ENCODE peak calls at places on chromosomes 5 and 9, in eight cellular contexts. H, A, L, G, R, N, X and Y are unnamed samples.

GRCh38 chr5:52922384-52922783 is 66.8 kb upstream of the ITGA2 start:
- DNase-seq in A (peak), N (no peak), R (no peak), G (no peak), X (peak), H (peak), L (no peak), Y (peak)

GRCh38 chr5:62475072-62475471 is 62.5 kb downstream of the IPO11 start:
- DNase-seq in L (no peak), R (no peak), G (no peak), A (peak), X (peak), N (no peak), H (no peak), Y (no peak)

GRCh38 chr5:127320032-127320945 is 29.7 kb downstream of the MEGF10 start:
- DNase-seq in L (no peak), A (no peak), X (no peak), H (no peak), G (no peak), N (no peak), R (no peak), Y (no peak)

GRCh38 chr5:31614147-31615030 is 24.5 kb upstream of the PDZD2 start:
- DNase-seq in X (no peak), H (no peak), N (no peak), G (no peak), L (no peak), A (no peak), R (no peak), Y (no peak)

GRCh38 chr5:132470596-132470995 is 20.0 kb downstream of the IRF1 start:
- DNase-seq in H (no peak), X (no peak), L (no peak), N (no peak), G (peak), R (peak), A (no peak), Y (no peak)

GRCh38 chr5:175921066-175921730 is 46.9 kb downstream of the THOC3 start:
- DNase-seq in R (no peak), X (no peak), A (no peak), L (no peak), H (no peak), G (no peak), N (no peak), Y (no peak)

GRCh38 chr5:112417931-112418358 is 1.1 kb downstream of the EPB41L4A start:
- DNase-seq in L (peak), G (peak), R (peak), N (peak), X (no peak), A (no peak), H (no peak), Y (no peak)

GRCh38 chr9:89304479-89305188 is 6.4 kb upstream of the CKS2 start:
- DNase-seq in G (no peak), R (no peak), X (no peak), N (no peak), A (no peak), L (no peak), H (no peak), Y (no peak)

GRCh38 chr9:134420281-134420835 is 94.1 kb downstream of the RXRA start:
- DNase-seq in L (no peak), R (no peak), A (no peak), X (no peak), N (no peak), H (no peak), G (no peak), Y (no peak)

GRCh38 chr5:40202852-40203440 is 476.8 kb upstream of the PTGER4 start:
- DNase-seq in L (no peak), A (no peak), X (no peak), R (no peak), N (no peak), H (no peak), G (no peak), Y (no peak)

GRCh38 chr9:93990448-93990847 is 35.3 kb upstream of the BARX1 start:
- DNase-seq in G (no peak), R (no peak), N (no peak), X (no peak), A (no peak), H (no peak), L (no peak), Y (no peak)

GRCh38 chr5:116097301-116097700 is 12.5 kb downstream of the COMMD10 start:
- DNase-seq in H (no peak), L (no peak), R (no peak), N (no peak), A (no peak), X (no peak), G (no peak), Y (no peak)

GRCh38 chr5:540215-541147 is 16.2 kb upstream of the SLC9A3 start:
- DNase-seq in N (no peak), X (no peak), H (no peak), G (peak), A (no peak), L (no peak), R (no peak), Y (no peak)

GRCh38 chr5:78753093-78753531 is 104.5 kb upstream of the LHFPL2 start:
- DNase-seq in L (no peak), A (peak), R (no peak), X (no peak), N (no peak), G (no peak), H (no peak), Y (peak)

GRCh38 chr9:124286292-124286931 is 28.7 kb downstream of the NEK6 start:
- DNase-seq in N (peak), H (peak), A (peak), R (no peak), G (no peak), X (peak), L (no peak), Y (peak)

GRCh38 chr9:95780751-95781150 is 94.7 kb upstream of the ERCC6L2 start:
- DNase-seq in X (no peak), L (no peak), N (no peak), R (no peak), G (no peak), H (no peak), A (no peak), Y (no peak)

GRCh38 chr9:9318959-9319505 is 1293.8 kb downstream of the PTPRD start:
- DNase-seq in H (no peak), R (no peak), X (no peak), A (no peak), L (no peak), N (no peak), G (no peak), Y (no peak)

GRCh38 chr5:178466342-178466741 is 123.9 kb downstream of the COL23A1 start:
- DNase-seq in L (no peak), G (no peak), X (no peak), A (no peak), H (no peak), R (no peak), N (no peak), Y (no peak)

GRCh38 chr9:132311978-132312377 is 42.8 kb downstream of the SETX start:
- DNase-seq in G (no peak), N (no peak), L (no peak), R (no peak), A (peak), H (no peak), X (no peak), Y (no peak)

GRCh38 chr9:123318192-123318591 is 37.8 kb upstream of the CRB2 start:
- DNase-seq in N (peak), H (no peak), X (no peak), L (no peak), G (peak), R (peak), A (no peak), Y (no peak)

GRCh38 chr5:9898319-9898718 is 268.2 kb upstream of the TAS2R1 start:
- DNase-seq in R (no peak), A (peak), L (peak), N (no peak), X (peak), H (peak), G (peak), Y (no peak)

GRCh38 chr5:9105851-9106250 is 440.0 kb downstream of the SEMA5A start:
- DNase-seq in A (peak), L (no peak), G (no peak), X (no peak), H (no peak), N (no peak), R (no peak), Y (no peak)

GRCh38 chr5:113181853-113182490 is 205.4 kb downstream of the DCP2 start:
- DNase-seq in G (no peak), X (no peak), R (no peak), A (no peak), L (no peak), H (no peak), N (no peak), Y (no peak)

GRCh38 chr9:124774131-124774978 is 2.6 kb upstream of the OLFML2A start:
- DNase-seq in R (peak), G (peak), N (peak), H (peak), L (peak), A (peak), X (peak), Y (peak)

GRCh38 chr5:135240781-135241360 is 158.2 kb downstream of the MACROH2A1 start:
- DNase-seq in L (no peak), N (no peak), H (no peak), X (no peak), A (no peak), G (no peak), R (peak), Y (no peak)

GRCh38 chr5:45521067-45521466 is 175.1 kb downstream of the HCN1 start:
- DNase-seq in A (peak), N (no peak), H (no peak), X (peak), R (no peak), G (peak), L (peak), Y (peak)

GRCh38 chr5:61306531-61307195 is 25.4 kb upstream of the ZSWIM6 start:
- DNase-seq in N (peak), X (no peak), A (peak), L (no peak), G (no peak), H (no peak), R (no peak), Y (no peak)

GRCh38 chr5:177495243-177496060 is 2.0 kb downstream of the PDLIM7 start:
- DNase-seq in X (no peak), H (no peak), G (no peak), N (peak), L (peak), R (peak), A (peak), Y (peak)

GRCh38 chr5:124677376-124677998 is 69.0 kb downstream of the ZNF608 start:
- DNase-seq in R (no peak), A (peak), H (no peak), X (no peak), G (peak), L (no peak), N (no peak), Y (no peak)

GRCh38 chr5:59709833-59710232 is 183.7 kb downstream of the PDE4D start:
- DNase-seq in N (no peak), H (no peak), R (no peak), X (no peak), G (no peak), L (no peak), A (peak), Y (no peak)

GRCh38 chr9:86902606-86903460 is 44.5 kb downstream of the GAS1 start:
- DNase-seq in X (no peak), A (no peak), L (no peak), N (no peak), H (no peak), G (no peak), R (no peak), Y (no peak)

GRCh38 chr9:137731216-137731946 is 112.6 kb downstream of the EHMT1 start:
- DNase-seq in R (no peak), L (no peak), A (no peak), H (no peak), N (no peak), G (no peak), X (no peak), Y (no peak)

DNA sequence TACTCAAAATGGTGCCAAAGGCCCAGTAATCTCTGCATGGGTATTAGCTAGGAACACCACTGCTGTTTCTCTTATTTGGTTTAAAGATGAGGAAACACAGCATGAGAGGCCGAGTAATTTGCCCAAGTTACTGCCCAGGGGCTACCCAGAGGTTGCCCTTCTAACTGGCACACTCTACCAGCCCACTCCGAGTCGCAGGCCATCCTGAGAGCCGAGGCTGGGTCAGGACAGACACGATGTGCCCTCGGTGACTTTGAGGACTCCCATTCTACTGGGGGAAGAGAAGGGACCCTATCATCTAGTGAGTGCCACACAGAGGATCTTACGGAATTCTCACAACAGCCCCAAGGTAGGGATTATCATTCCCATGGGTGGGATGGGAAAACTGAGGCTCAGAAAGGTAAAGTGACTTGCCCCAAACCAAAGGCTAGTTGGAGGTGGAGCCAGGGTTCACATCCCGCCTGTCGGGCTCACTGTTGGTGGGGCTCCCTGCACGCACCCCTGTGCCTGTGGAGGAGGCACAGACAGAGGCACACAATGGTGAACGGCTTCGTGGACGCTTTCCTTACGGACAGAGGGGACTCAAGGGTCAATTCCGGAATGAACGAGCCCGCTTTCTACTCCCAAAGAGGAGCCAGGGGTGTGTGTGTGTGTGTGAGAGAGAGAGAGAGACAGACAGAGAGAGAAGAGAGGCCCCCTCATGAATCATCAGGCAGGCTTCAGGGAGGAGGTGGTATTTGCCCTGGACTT is 225.0 kb downstream of the MELK start:
- DNase-seq in X (no peak), R (no peak), G (no peak), L (no peak), H (no peak), N (no peak), A (no peak), Y (no peak)
- TF ChIP-seq POLR2A in X (no peak), R (no peak), G (no peak), L (no peak), H (no peak), N (no peak), A (no peak), Y (no peak)

GRCh38 chr5:27217160-27217956 is 179.0 kb upstream of the CDH9 start:
- DNase-seq in N (no peak), R (peak), L (peak), G (no peak), A (no peak), X (no peak), H (no peak), Y (peak)
- TF ChIP-seq POLR2A in N (no peak), R (no peak), L (no peak), G (no peak), A (no peak), X (no peak), H (no peak), Y (no peak)

GRCh38 chr5:103258957-103259704 is 568 bp downstream of the MACIR start:
- DNase-seq in X (no peak), L (peak), R (peak), N (peak), A (peak), G (peak), H (peak), Y (peak)

GRCh38 chr5:103260951-103261350 is 2.4 kb downstream of the MACIR start:
- DNase-seq in G (no peak), N (no peak), H (no peak), L (no peak), A (no peak), X (no peak), R (no peak), Y (no peak)

GRCh38 chr5:103259705-103260355 is 1.3 kb downstream of the MACIR start:
- DNase-seq in N (no peak), X (no peak), R (no peak), H (peak), G (no peak), L (peak), A (peak), Y (peak)

GRCh38 chr5:103256178-103256577 is 2.4 kb upstream of the MACIR start:
- DNase-seq in G (no peak), H (no peak), A (no peak), X (no peak), L (peak), N (no peak), R (no peak), Y (no peak)

GRCh38 chr5:103258368-103258956 is at the start of gene MACIR:
- DNase-seq in A (peak), H (peak), X (peak), G (peak), R (peak), N (peak), L (peak), Y (peak)
- TF ChIP-seq POLR2A in A (peak), H (peak), X (peak), G (peak), R (no peak), N (no peak), L (no peak), Y (peak)

GRCh38 chr9:24602687-24603352 is 57.1 kb upstream of the IZUMO3 start:
- DNase-seq in X (no peak), G (no peak), N (no peak), H (no peak), A (no peak), R (no peak), L (no peak), Y (no peak)
- TF ChIP-seq POLR2A in X (no peak), G (no peak), N (no peak), H (no peak), A (no peak), R (no peak), L (no peak), Y (no peak)

DNA sequence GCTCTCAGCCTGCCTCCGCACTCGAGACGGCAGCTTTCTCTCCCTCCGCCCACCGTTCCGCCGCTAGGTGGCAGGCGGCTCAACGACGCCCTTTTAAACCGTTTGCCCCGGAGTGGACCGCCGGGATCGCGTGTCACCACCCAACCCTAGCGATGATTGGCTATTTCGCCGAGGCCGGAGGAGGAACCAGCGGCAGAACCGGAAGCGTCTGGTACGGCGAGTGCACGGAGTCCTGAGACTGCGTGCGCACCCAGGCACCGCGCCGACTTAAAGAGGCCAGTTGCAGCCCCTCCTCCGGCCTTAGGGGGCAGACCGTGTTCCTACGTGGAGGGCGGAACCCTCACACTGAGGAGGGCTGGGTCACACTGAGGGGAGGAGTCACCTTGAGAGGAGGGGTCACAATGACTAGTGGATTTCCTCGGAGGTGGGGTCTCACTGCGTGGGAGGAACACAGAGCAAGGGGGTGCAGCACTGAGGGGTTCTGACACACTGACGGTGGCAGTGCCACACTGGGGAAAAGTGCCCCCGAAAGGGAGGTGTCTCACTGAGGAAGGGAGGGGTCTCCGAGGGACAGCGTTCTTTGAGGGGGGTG is 980 bp upstream of the TESK1 start:
- DNase-seq in H (peak), G (peak), A (peak), L (peak), N (peak), X (peak), R (peak), Y (peak)
- TF ChIP-seq POLR2A in H (peak), G (no peak), A (peak), L (peak), N (peak), X (peak), R (no peak), Y (peak)